ENCODE peak calls at places on chromosomes 16 and 17, in ten cellular contexts. N is BE2C; I is OCI-LY7; U is cardiac muscle cell; K is AG09309; T is GM12865; R is CD4-positive, alpha-beta memory T cell; B is right cardiac atrium; M is HFF-Myc; D is testis. Z is an unnamed sample.

GRCh38 chr17:80703109-80703508 is 158.5 kb downstream of the RPTOR start:
- DNase-seq in N (no peak), I (peak), U (no peak), K (no peak), T (no peak), R (peak), B (no peak), M (no peak), D (no peak), Z (no peak)

GRCh38 chr17:18185832-18186231 is 2.2 kb downstream of the ALKBH5 start:
- DNase-seq in N (no peak), I (no peak), U (no peak), K (no peak), T (peak), R (no peak), B (no peak), M (no peak), D (no peak), Z (no peak)

GRCh38 chr17:21124096-21124495 is 2.7 kb upstream of the DHRS7B start:
- DNase-seq in N (no peak), I (no peak), U (no peak), K (no peak), T (peak), R (no peak), B (no peak), M (no peak), D (no peak), Z (no peak)

GRCh38 chr16:27918755-27919154 is 144.8 kb downstream of the GSG1L start:
- DNase-seq in N (no peak), I (no peak), U (no peak), K (no peak), T (no peak), R (no peak), B (no peak), M (no peak), D (peak), Z (no peak)

GRCh38 chr17:39755550-39756375 is 18.0 kb downstream of the GRB7 start:
- DNase-seq in N (no peak), I (peak), U (no peak), K (no peak), T (peak), R (peak), B (no peak), M (no peak), D (no peak), Z (no peak)

GRCh38 chr17:60065867-60066266 is 12.9 kb downstream of the HEATR6 start:
- DNase-seq in N (no peak), I (no peak), U (peak), K (no peak), T (no peak), R (no peak), B (no peak), M (no peak), D (no peak), Z (no peak)

GRCh38 chr17:82985973-82986372 is 93.4 kb upstream of the METRNL start:
- DNase-seq in N (peak), I (peak), U (peak), K (no peak), T (no peak), R (peak), B (no peak), M (peak), D (peak), Z (no peak)

GRCh38 chr16:1981972-1982574 is 804 bp upstream of the NOXO1 start:
- DNase-seq in N (no peak), I (no peak), U (no peak), K (no peak), T (no peak), R (no peak), B (no peak), M (no peak), D (no peak), Z (no peak)

GRCh38 chr16:71883849-71884638 is at the start of gene ZNF821:
- DNase-seq in N (peak), I (peak), U (peak), K (no peak), T (peak), R (peak), B (peak), M (peak), D (peak), Z (peak)

GRCh38 chr16:4391635-4392381 is 20.2 kb downstream of the VASN start:
- DNase-seq in N (peak), I (no peak), U (no peak), K (no peak), T (no peak), R (no peak), B (peak), M (no peak), D (no peak), Z (no peak)

GRCh38 chr17:51617876-51618455 is 357.6 kb downstream of the UTP18 start:
- DNase-seq in N (no peak), I (no peak), U (no peak), K (no peak), T (no peak), R (no peak), B (no peak), M (no peak), D (no peak), Z (no peak)

GRCh38 chr16:82160226-82160625 is 9.8 kb downstream of the MPHOSPH6 start:
- DNase-seq in N (no peak), I (no peak), U (no peak), K (no peak), T (no peak), R (no peak), B (no peak), M (no peak), D (no peak), Z (no peak)

GRCh38 chr17:21272881-21273839 is 11.4 kb upstream of the MAP2K3 start:
- DNase-seq in N (no peak), I (peak), U (no peak), K (no peak), T (no peak), R (no peak), B (no peak), M (no peak), D (no peak), Z (no peak)

GRCh38 chr16:87393680-87394055 is 1.5 kb downstream of the MAP1LC3B start:
- DNase-seq in N (no peak), I (no peak), U (no peak), K (no peak), T (no peak), R (no peak), B (no peak), M (no peak), D (no peak), Z (no peak)

GRCh38 chr16:48321307-48322036 is 63.7 kb downstream of the SIAH1 start:
- DNase-seq in N (no peak), I (no peak), U (peak), K (no peak), T (no peak), R (no peak), B (no peak), M (no peak), D (no peak), Z (no peak)

GRCh38 chr17:51507444-51507843 is 247.1 kb downstream of the UTP18 start:
- DNase-seq in N (peak), I (no peak), U (no peak), K (no peak), T (no peak), R (no peak), B (no peak), M (no peak), D (no peak), Z (no peak)

GRCh38 chr16:74448990-74449389 is 27.7 kb upstream of the CLEC18B start:
- DNase-seq in N (no peak), I (no peak), U (peak), K (peak), T (no peak), R (no peak), B (peak), M (peak), D (peak), Z (peak)

GRCh38 chr17:41065829-41066624 is at the start of gene KRTAP2-4:
- DNase-seq in N (no peak), I (no peak), U (peak), K (peak), T (no peak), R (no peak), B (no peak), M (peak), D (no peak), Z (peak)

GRCh38 chr17:58184308-58184985 is 8.1 kb upstream of the EPX start:
- DNase-seq in N (no peak), I (no peak), U (peak), K (no peak), T (no peak), R (no peak), B (no peak), M (peak), D (no peak), Z (peak)

GRCh38 chr17:50268632-50269287 is 5.5 kb upstream of the TMEM92 start:
- DNase-seq in N (no peak), I (no peak), U (peak), K (no peak), T (no peak), R (no peak), B (no peak), M (no peak), D (no peak), Z (no peak)

GRCh38 chr17:13273744-13274295 is 256.0 kb upstream of the ELAC2 start:
- DNase-seq in N (no peak), I (no peak), U (no peak), K (no peak), T (no peak), R (no peak), B (no peak), M (no peak), D (no peak), Z (no peak)

GRCh38 chr17:15247891-15248529 is 17.1 kb downstream of the PMP22 start:
- DNase-seq in N (no peak), I (peak), U (no peak), K (no peak), T (no peak), R (no peak), B (no peak), M (no peak), D (no peak), Z (no peak)

GRCh38 chr16:74309789-74310781 is 13.5 kb downstream of the PSMD7 start:
- DNase-seq in N (peak), I (peak), U (peak), K (peak), T (peak), R (peak), B (no peak), M (peak), D (peak), Z (no peak)

GRCh38 chr17:40323731-40324650 is 15.0 kb downstream of the RARA start:
- DNase-seq in N (no peak), I (no peak), U (peak), K (no peak), T (peak), R (peak), B (peak), M (no peak), D (peak), Z (no peak)

GRCh38 chr16:23821467-23821866 is 14.3 kb upstream of the PRKCB start:
- DNase-seq in N (no peak), I (no peak), U (no peak), K (no peak), T (no peak), R (no peak), B (no peak), M (no peak), D (no peak), Z (no peak)

GRCh38 chr17:29245401-29245800 is 1.3 kb upstream of the CRYBA1 start:
- DNase-seq in N (no peak), I (no peak), U (no peak), K (no peak), T (no peak), R (no peak), B (no peak), M (no peak), D (no peak), Z (no peak)

GRCh38 chr17:18267927-18268711 is 7.7 kb downstream of the MIEF2 start:
- DNase-seq in N (no peak), I (no peak), U (no peak), K (no peak), T (no peak), R (no peak), B (no peak), M (no peak), D (no peak), Z (no peak)

GRCh38 chr17:2854662-2855061 is 58.4 kb downstream of the RAP1GAP2 start:
- DNase-seq in N (peak), I (peak), U (no peak), K (no peak), T (no peak), R (no peak), B (no peak), M (no peak), D (no peak), Z (no peak)

GRCh38 chr16:85490971-85491771 is 122.0 kb upstream of the GSE1 start:
- DNase-seq in N (no peak), I (peak), U (peak), K (no peak), T (peak), R (peak), B (no peak), M (no peak), D (peak), Z (no peak)

GRCh38 chr16:3094289-3095027 is 4.6 kb downstream of the ZSCAN10 start:
- DNase-seq in N (peak), I (peak), U (peak), K (no peak), T (peak), R (peak), B (peak), M (no peak), D (peak), Z (no peak)

GRCh38 chr17:58279016-58279671 is 1.6 kb downstream of the MPO start:
- DNase-seq in N (no peak), I (no peak), U (peak), K (no peak), T (no peak), R (no peak), B (peak), M (no peak), D (peak), Z (no peak)

GRCh38 chr16:4115209-4115940 is 867 bp downstream of the ADCY9 start:
- DNase-seq in N (peak), I (no peak), U (peak), K (no peak), T (peak), R (peak), B (peak), M (no peak), D (peak), Z (peak)

GRCh38 chr16:83965444-83966152 is 2.4 kb upstream of the NECAB2 start:
- DNase-seq in N (no peak), I (no peak), U (no peak), K (no peak), T (no peak), R (no peak), B (peak), M (no peak), D (no peak), Z (no peak)

GRCh38 chr16:3457434-3458252 is 14.2 kb downstream of the NAA60 start:
- DNase-seq in N (peak), I (peak), U (peak), K (peak), T (peak), R (peak), B (peak), M (no peak), D (peak), Z (peak)

GRCh38 chr16:87721622-87722565 is 43.9 kb downstream of the KLHDC4 start:
- DNase-seq in N (no peak), I (no peak), U (no peak), K (no peak), T (no peak), R (no peak), B (no peak), M (no peak), D (peak), Z (no peak)

GRCh38 chr16:20385844-20386832 is 18.4 kb downstream of the PDILT start:
- DNase-seq in N (peak), I (peak), U (peak), K (no peak), T (peak), R (peak), B (peak), M (peak), D (peak), Z (no peak)
- H3K4me3 ChIP-seq in N (no peak), I (no peak), U (no peak), K (no peak), T (no peak), R (no peak), B (no peak), M (no peak), D (no peak), Z (no peak)

DNA sequence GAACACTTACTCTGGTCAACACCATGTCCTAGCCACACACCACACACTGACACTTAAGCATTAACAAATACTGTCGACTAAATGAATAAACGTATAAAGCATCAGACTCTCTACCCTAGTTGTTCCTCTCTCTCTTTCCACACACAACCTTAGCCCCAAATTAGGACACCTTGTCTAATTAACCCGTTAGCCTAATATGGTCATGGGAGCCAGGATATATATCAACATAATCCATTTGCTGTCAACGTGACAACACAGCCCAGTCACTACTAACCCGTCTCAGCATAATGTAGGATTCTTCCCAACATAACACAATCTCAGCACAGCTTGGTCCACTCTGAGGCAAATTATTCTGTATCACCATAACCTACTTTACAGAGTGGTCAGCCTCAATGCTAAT is 2.2 kb downstream of the DVL2 start:
- DNase-seq in N (no peak), I (no peak), U (no peak), K (no peak), T (no peak), R (no peak), B (no peak), M (no peak), D (no peak), Z (no peak)
- H3K4me3 ChIP-seq in N (no peak), I (peak), U (no peak), K (no peak), T (no peak), R (no peak), B (no peak), M (peak), D (no peak), Z (peak)

GRCh38 chr16:88912556-88912955 is 46.1 kb upstream of the PABPN1L start:
- DNase-seq in N (no peak), I (no peak), U (no peak), K (no peak), T (no peak), R (no peak), B (no peak), M (no peak), D (no peak), Z (no peak)

GRCh38 chr16:88909431-88910210 is 43.2 kb upstream of the PABPN1L start:
- DNase-seq in N (no peak), I (no peak), U (no peak), K (no peak), T (no peak), R (no peak), B (peak), M (no peak), D (no peak), Z (no peak)

GRCh38 chr16:88911148-88911945 is 44.9 kb upstream of the PABPN1L start:
- DNase-seq in N (no peak), I (peak), U (no peak), K (no peak), T (peak), R (no peak), B (no peak), M (no peak), D (no peak), Z (no peak)

GRCh38 chr16:88911946-88912310 is 45.5 kb upstream of the PABPN1L start:
- DNase-seq in N (no peak), I (no peak), U (no peak), K (no peak), T (no peak), R (no peak), B (no peak), M (no peak), D (no peak), Z (no peak)

GRCh38 chr16:88910284-88911147 is 44.1 kb upstream of the PABPN1L start:
- DNase-seq in N (no peak), I (no peak), U (peak), K (no peak), T (no peak), R (no peak), B (no peak), M (no peak), D (no peak), Z (no peak)
- H3K4me3 ChIP-seq in N (no peak), I (no peak), U (no peak), K (no peak), T (no peak), R (no peak), B (no peak), M (no peak), D (no peak), Z (no peak)

DNA sequence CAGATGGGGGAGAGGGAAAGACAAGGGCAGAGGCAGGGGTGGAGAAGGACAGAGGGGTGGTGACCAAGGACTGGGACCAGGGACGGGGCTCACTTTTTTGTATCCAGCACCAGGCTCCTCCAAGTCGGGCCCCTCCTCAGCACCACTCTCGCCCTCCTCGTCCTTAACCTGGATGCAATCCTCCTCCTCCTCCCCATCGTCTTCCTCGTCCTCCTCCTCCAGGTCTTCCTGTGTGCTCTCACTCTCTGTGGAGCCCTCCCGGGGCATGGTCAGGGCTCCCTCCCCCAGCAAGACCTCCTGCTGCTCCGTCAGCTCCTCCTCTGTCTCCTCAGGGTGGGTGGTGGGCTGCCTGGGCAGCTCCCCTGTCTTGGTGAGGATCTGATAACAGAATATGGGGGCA is 16.8 kb downstream of the G6PC3 start:
- DNase-seq in N (no peak), I (no peak), U (no peak), K (no peak), T (no peak), R (no peak), B (no peak), M (no peak), D (no peak), Z (no peak)
- H3K4me3 ChIP-seq in N (no peak), I (no peak), U (no peak), K (no peak), T (no peak), R (no peak), B (no peak), M (peak), D (no peak), Z (no peak)

DNA sequence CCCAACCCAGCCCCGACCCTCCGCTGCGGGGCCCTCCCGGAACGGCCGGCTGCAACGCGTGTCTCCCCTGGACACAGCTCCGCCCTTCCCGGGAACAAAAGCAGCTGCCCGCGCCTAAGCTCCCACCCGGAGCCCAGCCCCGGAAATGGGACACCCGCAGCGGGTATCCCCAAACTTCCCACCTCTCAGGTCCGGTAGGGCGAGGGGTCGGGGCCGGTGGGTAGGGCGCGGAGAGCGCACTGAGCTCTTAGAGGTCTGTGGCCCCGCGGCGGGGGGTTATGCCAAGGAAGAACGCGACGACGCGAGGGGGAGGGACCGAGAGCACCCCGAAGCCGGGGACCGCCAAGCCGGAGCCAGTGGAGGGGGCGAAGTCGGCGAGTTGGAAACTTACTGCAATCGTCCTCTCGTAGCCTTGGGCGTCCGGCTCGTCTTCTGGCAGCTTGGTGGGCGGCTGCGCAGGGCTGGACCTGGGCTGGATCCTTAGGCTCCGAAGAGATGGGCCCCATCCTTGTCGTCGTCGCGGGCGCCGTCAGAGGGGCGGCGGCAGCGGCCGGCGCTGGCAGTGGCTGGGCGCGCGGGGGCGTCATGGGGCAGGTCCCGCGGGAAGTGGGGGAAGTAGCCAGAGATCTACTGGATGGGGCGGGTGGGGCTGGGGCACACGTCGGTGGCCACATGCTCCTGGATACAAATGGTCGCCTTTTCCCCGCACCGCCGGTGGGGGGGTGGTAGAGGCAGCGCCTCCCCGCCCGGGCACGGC is 6.9 kb downstream of the USP6 start:
- DNase-seq in N (no peak), I (no peak), U (peak), K (no peak), T (no peak), R (no peak), B (peak), M (no peak), D (peak), Z (no peak)
- H3K4me3 ChIP-seq in N (no peak), I (no peak), U (peak), K (peak), T (no peak), R (no peak), B (peak), M (peak), D (peak), Z (peak)

GRCh38 chr16:30009085-30009862 is 1.6 kb downstream of the DOC2A start:
- DNase-seq in N (no peak), I (no peak), U (no peak), K (no peak), T (no peak), R (no peak), B (peak), M (no peak), D (no peak), Z (no peak)

GRCh38 chr16:30011505-30012480 is 966 bp upstream of the DOC2A start:
- DNase-seq in N (no peak), I (no peak), U (no peak), K (no peak), T (no peak), R (no peak), B (peak), M (no peak), D (no peak), Z (no peak)

GRCh38 chr16:30007378-30007895 is 3.4 kb downstream of the DOC2A start:
- DNase-seq in N (no peak), I (no peak), U (no peak), K (no peak), T (no peak), R (no peak), B (no peak), M (no peak), D (no peak), Z (no peak)

GRCh38 chr16:30010817-30011504 is at the start of gene DOC2A:
- DNase-seq in N (peak), I (no peak), U (no peak), K (no peak), T (no peak), R (peak), B (peak), M (no peak), D (no peak), Z (no peak)

GRCh38 chr16:30009990-30010816 is 624 bp downstream of the DOC2A start:
- DNase-seq in N (no peak), I (no peak), U (no peak), K (no peak), T (no peak), R (no peak), B (peak), M (no peak), D (no peak), Z (no peak)
- H3K4me3 ChIP-seq in N (peak), I (peak), U (peak), K (peak), T (no peak), R (no peak), B (no peak), M (peak), D (no peak), Z (peak)